ENCODE peak calls at places on chromosomes 6 and 20, in seven cellular contexts. Z is brain microvascular endothelial cell; R is CD4-positive, CD25-positive, alpha-beta regulatory T cell; W is NT2/D1; O is BJ; I is psoas muscle; C is cardiac muscle cell. K is an unnamed sample. For H3K27me3 and H3K36me3, the result is how much of the 10 kb centered on the place peaks cover.

GRCh38 chr20:4160761-4161305 is 145.5 kb upstream of the RNF24 start:
- DNase-seq in Z (peak), W (no peak), R (no peak), C (peak), O (no peak), I (no peak), K (peak)

GRCh38 chr6:82989891-82990290 is 75.8 kb downstream of the UBE3D start:
- DNase-seq in W (no peak), Z (no peak), C (no peak), O (no peak), R (no peak), I (no peak), K (no peak)

GRCh38 chr20:11810316-11811130 is 107.2 kb upstream of the BTBD3 start:
- DNase-seq in R (no peak), W (no peak), O (no peak), C (peak), I (no peak), Z (no peak), K (no peak)

GRCh38 chr6:34301408-34301807 is 52.6 kb upstream of the SMIM29 start:
- DNase-seq in I (peak), Z (peak), R (no peak), O (no peak), W (no peak), C (peak), K (no peak)

GRCh38 chr20:16844406-16844805 is 96.2 kb downstream of the OTOR start:
- DNase-seq in C (no peak), R (no peak), Z (no peak), W (no peak), I (no peak), O (no peak), K (no peak)

GRCh38 chr6:100455230-100456124 is 9.2 kb downstream of the SIM1 start:
- DNase-seq in R (no peak), Z (no peak), W (no peak), C (no peak), O (no peak), I (peak), K (peak)

GRCh38 chr6:4870821-4871494 is 94.8 kb downstream of the CDYL start:
- DNase-seq in W (no peak), C (no peak), O (no peak), Z (no peak), R (no peak), I (no peak), K (no peak)

GRCh38 chr6:119090256-119090655 is 11.8 kb upstream of the FAM184A start:
- DNase-seq in Z (no peak), O (no peak), W (no peak), C (peak), R (no peak), I (no peak), K (peak)

GRCh38 chr20:48794360-48794759 is 33.4 kb downstream of the PREX1 start:
- DNase-seq in Z (no peak), C (no peak), I (no peak), R (no peak), O (no peak), W (no peak), K (peak)

GRCh38 chr20:49951160-49951559 is 15.0 kb downstream of the RNF114 start:
- DNase-seq in R (no peak), O (no peak), Z (no peak), W (no peak), C (peak), I (no peak), K (no peak)

GRCh38 chr6:121305957-121306607 is 28.2 kb downstream of the TBC1D32 start:
- DNase-seq in R (peak), C (peak), Z (no peak), I (no peak), W (peak), O (no peak), K (no peak)

GRCh38 chr20:19976595-19977372 is 40.4 kb upstream of the NAA20 start:
- DNase-seq in W (peak), C (peak), R (no peak), I (peak), Z (peak), O (peak), K (peak)

GRCh38 chr6:137370871-137371633 is 123.1 kb downstream of the OLIG3 start:
- DNase-seq in I (no peak), C (no peak), O (no peak), R (no peak), W (no peak), Z (no peak), K (no peak)

GRCh38 chr6:1131285-1132079 is 180.4 kb upstream of the FOXQ1 start:
- DNase-seq in I (no peak), Z (peak), R (no peak), W (no peak), O (peak), C (peak), K (no peak)

GRCh38 chr6:118603372-118603771 is 48.0 kb downstream of the CEP85L start:
- DNase-seq in C (no peak), R (no peak), W (no peak), O (no peak), I (no peak), Z (no peak), K (no peak)

GRCh38 chr20:11261533-11262000 is 587.8 kb upstream of the JAG1 start:
- DNase-seq in C (peak), Z (peak), R (no peak), W (no peak), O (no peak), I (no peak), K (no peak)

GRCh38 chr20:53061305-53061704 is 89.1 kb downstream of the TSHZ2 start:
- DNase-seq in W (no peak), I (no peak), R (no peak), C (no peak), O (no peak), Z (no peak), K (no peak)

GRCh38 chr6:15526129-15526764 is 136.6 kb downstream of the DTNBP1 start:
- DNase-seq in Z (no peak), I (peak), R (no peak), C (no peak), O (no peak), W (no peak), K (peak)

GRCh38 chr6:6407061-6407723 is 86.7 kb upstream of the F13A1 start:
- DNase-seq in O (no peak), Z (no peak), C (no peak), I (no peak), R (no peak), W (no peak), K (no peak)

GRCh38 chr6:129744201-129744879 is 34.4 kb upstream of the ARHGAP18 start:
- DNase-seq in R (peak), W (peak), O (peak), C (peak), Z (peak), I (no peak), K (no peak)

GRCh38 chr20:10427060-10427692 is 6.8 kb downstream of the MKKS start:
- DNase-seq in R (peak), C (peak), Z (peak), O (no peak), I (peak), W (no peak), K (peak)

GRCh38 chr20:44646023-44646640 is 5.4 kb downstream of the ADA start:
- DNase-seq in Z (peak), O (no peak), W (no peak), C (peak), I (no peak), R (peak), K (peak)

GRCh38 chr6:2111162-2111677 is 134.2 kb downstream of the GMDS start:
- DNase-seq in I (no peak), R (peak), W (no peak), C (peak), Z (peak), O (no peak), K (no peak)

GRCh38 chr6:6509304-6509703 is 79.2 kb upstream of the LY86 start:
- DNase-seq in R (no peak), O (no peak), I (no peak), C (no peak), W (no peak), Z (no peak), K (no peak)

GRCh38 chr20:63100926-63101699 is 94.3 kb upstream of the BHLHE23 start:
- DNase-seq in Z (no peak), W (no peak), R (no peak), C (no peak), O (no peak), I (peak), K (peak)

GRCh38 chr6:39078695-39079094 is 30.1 kb downstream of the GLP1R start:
- DNase-seq in W (no peak), R (no peak), Z (no peak), I (no peak), C (no peak), O (no peak), K (peak)

GRCh38 chr6:44442235-44442634 is 54.7 kb downstream of the CDC5L start:
- DNase-seq in I (no peak), O (no peak), C (no peak), W (no peak), Z (no peak), R (no peak), K (no peak)

GRCh38 chr6:33610057-33610456 is 11.1 kb upstream of the ITPR3 start:
- DNase-seq in I (no peak), R (no peak), C (no peak), Z (no peak), W (no peak), O (no peak), K (peak)

GRCh38 chr6:119575721-119576120 is 226.2 kb upstream of the MAN1A1 start:
- DNase-seq in Z (peak), O (peak), I (no peak), W (no peak), C (peak), R (no peak), K (no peak)

GRCh38 chr6:108578595-108579038 is 17.9 kb downstream of the FOXO3 start:
- DNase-seq in W (no peak), Z (peak), C (peak), I (no peak), R (no peak), O (no peak), K (no peak)

GRCh38 chr6:30685977-30686907 is at the start of gene PPP1R18:
- DNase-seq in O (no peak), W (no peak), R (peak), Z (no peak), C (peak), I (peak), K (peak)

GRCh38 chr6:110325197-110325596 is 33.0 kb downstream of the METTL24 start:
- DNase-seq in R (no peak), Z (peak), C (peak), W (no peak), I (no peak), O (peak), K (no peak)

GRCh38 chr6:151059612-151060095 is 180.1 kb upstream of the AKAP12 start:
- DNase-seq in O (no peak), I (no peak), W (no peak), R (no peak), Z (no peak), C (peak), K (no peak)

GRCh38 chr6:136173519-136174507 is 76.3 kb downstream of the MTFR2 start:
- DNase-seq in I (no peak), C (peak), R (peak), O (no peak), Z (peak), W (no peak), K (no peak)
- H3K4me3 ChIP-seq in I (no peak), C (no peak), R (no peak), O (no peak), Z (no peak), W (no peak), K (no peak)

DNA sequence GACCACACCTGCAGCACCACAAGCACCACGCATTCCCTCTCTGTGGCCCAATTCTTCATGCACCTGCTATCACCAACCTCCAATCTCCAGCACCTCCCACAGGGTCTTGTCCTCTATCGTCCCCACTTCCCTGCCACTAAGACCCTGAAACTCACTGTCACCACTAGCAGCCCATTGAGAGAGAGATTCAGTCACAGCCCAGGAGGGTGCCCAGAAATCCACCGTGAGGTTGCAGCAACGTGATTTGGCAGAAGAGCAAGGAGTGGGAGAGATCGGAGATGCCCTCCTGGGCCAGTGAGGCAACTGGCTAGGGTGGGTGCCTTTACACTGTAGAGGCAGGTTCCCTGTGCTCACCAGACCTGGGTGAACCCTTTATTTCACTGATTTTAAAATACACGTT is 90.1 kb downstream of the ANKRD60 start:
- DNase-seq in I (no peak), R (no peak), Z (no peak), C (no peak), O (no peak), W (no peak), K (no peak)
- H3K27me3 ChIP-seq in I (under half), R (under half), Z (under half), C (under half), O (under half), W (under half), K (under half)

GRCh38 chr6:90251295-90251992 is 45.2 kb downstream of the BACH2 start:
- DNase-seq in I (no peak), O (no peak), Z (no peak), W (no peak), R (no peak), C (no peak), K (no peak)

GRCh38 chr6:90250405-90250804 is 46.2 kb downstream of the BACH2 start:
- DNase-seq in C (no peak), W (no peak), R (no peak), O (no peak), Z (no peak), I (no peak), K (no peak)

GRCh38 chr6:90249044-90249443 is 47.6 kb downstream of the BACH2 start:
- DNase-seq in I (no peak), W (no peak), C (no peak), O (no peak), Z (peak), R (peak), K (no peak)

GRCh38 chr6:90247262-90247661 is 49.4 kb downstream of the BACH2 start:
- DNase-seq in W (no peak), R (no peak), C (no peak), O (no peak), I (no peak), Z (no peak), K (no peak)

DNA sequence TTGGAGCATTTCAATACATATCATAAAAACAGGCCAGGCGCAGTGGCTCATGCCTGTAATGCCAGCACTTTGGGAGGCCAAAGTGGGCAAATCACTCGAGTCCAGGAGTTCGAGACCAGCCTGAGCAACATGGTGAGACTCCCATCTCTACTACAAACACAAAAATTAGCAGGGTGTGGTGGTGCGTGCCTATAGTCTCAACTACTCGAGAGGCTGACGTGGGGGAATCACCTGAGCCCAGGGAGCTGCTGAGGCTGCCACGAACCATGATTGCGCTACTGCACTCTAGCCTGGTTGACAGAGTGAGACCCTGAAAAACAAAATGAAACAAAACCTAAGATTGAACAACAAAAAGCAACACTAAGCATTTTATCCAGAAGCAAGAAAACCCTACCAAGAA is 47.2 kb downstream of the BACH2 start:
- DNase-seq in O (no peak), Z (no peak), W (no peak), C (no peak), I (no peak), R (peak), K (no peak)
- H3K36me3 ChIP-seq in O (under half), Z (under half), W (under half), C (under half), I (under half), R (under half), K (under half)

GRCh38 chr6:144582939-144583613 is 297.9 kb downstream of the UTRN start:
- DNase-seq in I (peak), O (no peak), Z (no peak), C (peak), R (peak), W (no peak), K (no peak)
- H3K4me3 ChIP-seq in I (peak), O (peak), Z (peak), C (peak), R (peak), W (no peak), K (no peak)

DNA sequence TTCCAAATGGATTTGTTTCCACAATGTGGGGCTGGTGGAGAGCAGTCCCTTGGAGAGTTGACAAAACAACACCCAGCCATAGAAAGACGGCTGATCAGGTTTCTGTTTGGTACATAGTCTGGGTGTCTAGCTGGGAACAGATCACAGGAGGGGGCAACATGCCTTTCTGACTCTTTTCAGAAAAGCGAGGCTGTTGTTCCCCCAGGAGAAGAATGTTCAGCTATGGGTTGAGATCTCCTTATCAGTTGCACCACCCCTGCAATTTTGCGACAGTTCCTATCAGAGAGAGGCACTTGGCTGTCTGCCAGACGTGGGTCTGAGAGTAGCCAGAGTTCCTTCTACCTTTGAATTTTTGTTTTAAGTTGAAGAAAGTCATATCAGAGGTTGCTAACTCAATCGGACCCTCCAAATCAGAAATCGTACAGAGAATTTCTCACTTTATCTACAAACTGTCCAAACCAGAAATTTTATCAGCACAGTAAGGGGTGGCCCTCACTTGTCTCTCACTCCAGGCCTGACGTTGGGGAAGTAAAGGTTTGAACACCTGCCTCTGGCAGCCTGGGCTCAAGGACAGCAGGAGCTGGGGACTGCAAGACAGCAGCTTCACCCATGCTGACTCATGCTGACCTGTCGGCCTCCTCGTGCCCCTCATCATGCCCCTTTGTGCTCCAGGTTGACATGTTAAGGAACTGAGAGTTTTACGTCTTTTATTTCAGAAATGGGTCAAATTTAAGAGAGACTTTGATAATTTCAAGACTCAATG is 42.2 kb downstream of the TMC2 start:
- DNase-seq in R (no peak), I (no peak), W (no peak), C (no peak), O (no peak), Z (no peak), K (no peak)
- H3K27me3 ChIP-seq in R (under half), I (under half), W (under half), C (under half), O (under half), Z (under half), K (under half)

GRCh38 chr20:38547288-38547825 is 33.6 kb upstream of the ADIG start:
- DNase-seq in W (no peak), Z (no peak), O (no peak), I (no peak), C (no peak), R (no peak), K (no peak)
- H3K36me3 ChIP-seq in W (half or more), Z (half or more), O (under half), I (half or more), C (half or more), R (half or more), K (under half)

GRCh38 chr6:78093861-78094360 is 441.1 kb downstream of the MEI4 start:
- DNase-seq in C (no peak), W (peak), Z (no peak), I (no peak), R (no peak), O (no peak), K (no peak)
- H3K4me3 ChIP-seq in C (no peak), W (no peak), Z (no peak), I (no peak), R (no peak), O (no peak), K (no peak)